ENCODE peak calls at places on chromosomes 4 and X, in six cellular contexts. U is pancreas, F is progenitor cell of endocrine pancreas, V is GM23338, Z is GM12865, J is upper lobe of right lung. I is an unnamed sample.

GRCh38 chr4:123790681-123791080 is 394.1 kb downstream of the SPRY1 start:
- DNase-seq in U (no peak), Z (no peak), F (no peak), V (no peak), J (no peak), I (no peak)

GRCh38 chr4:91282217-91282616 is 1021.5 kb upstream of the GRID2 start:
- DNase-seq in U (no peak), Z (no peak), F (no peak), J (no peak), V (no peak), I (no peak)

GRCh38 chr4:67087897-67088296 is 457.4 kb downstream of the CENPC start:
- DNase-seq in J (no peak), U (peak; percentile 36), F (no peak), V (peak; percentile 78), Z (peak; percentile 65), I (no peak)

GRCh38 chrX:49901068-49901467 is 21.3 kb upstream of the CLCN5 start:
- DNase-seq in U (no peak), V (no peak), Z (no peak), F (no peak), J (no peak), I (no peak)

GRCh38 chr4:73816814-73817213 is 19.7 kb upstream of the CXCL6 start:
- DNase-seq in V (no peak), J (no peak), F (no peak), Z (no peak), U (no peak), I (no peak)

GRCh38 chrX:68183612-68184214 is 249.6 kb downstream of the OPHN1 start:
- DNase-seq in F (no peak), J (no peak), V (peak; percentile 65), U (no peak), Z (peak; percentile 14), I (no peak)

GRCh38 chrX:82320554-82320953 is 1118.7 kb downstream of the SH3BGRL start:
- DNase-seq in V (no peak), Z (no peak), F (no peak), J (no peak), U (no peak), I (no peak)

GRCh38 chrX:29662101-29662500 is 553.3 kb upstream of the MAGEB2 start:
- DNase-seq in Z (no peak), J (no peak), V (no peak), F (no peak), U (no peak), I (no peak)

GRCh38 chrX:5086388-5086787 is 1142.3 kb downstream of the NLGN4X start:
- DNase-seq in U (no peak), V (no peak), J (no peak), Z (no peak), F (no peak), I (no peak)

DNA sequence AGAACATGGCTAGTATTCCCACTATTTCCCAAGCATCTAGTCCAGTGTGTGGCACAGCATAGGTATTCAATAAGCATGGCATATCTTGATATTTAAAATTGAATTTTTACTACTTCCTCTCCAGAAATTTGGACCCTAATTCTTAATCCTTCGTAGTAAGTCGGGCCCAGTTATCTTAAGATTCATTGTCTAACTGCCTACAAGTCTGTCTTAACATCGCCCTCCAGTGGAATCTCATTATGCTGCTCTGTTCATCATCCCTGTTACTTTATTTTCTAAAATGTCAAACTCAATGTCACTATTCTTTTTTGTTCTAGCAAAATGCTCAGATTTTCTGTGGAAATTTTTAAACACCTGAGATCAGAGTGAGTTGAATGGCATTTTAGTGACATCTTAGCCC is 606.2 kb downstream of the KLHL13 start:
- DNase-seq in J (no peak), F (no peak), U (no peak), V (peak; percentile 53), Z (no peak), I (no peak)
- TF ChIP-seq CTCF in J (no peak), F (peak; percentile 60), U (no peak), V (peak; percentile 54), Z (no peak), I (no peak)

DNA sequence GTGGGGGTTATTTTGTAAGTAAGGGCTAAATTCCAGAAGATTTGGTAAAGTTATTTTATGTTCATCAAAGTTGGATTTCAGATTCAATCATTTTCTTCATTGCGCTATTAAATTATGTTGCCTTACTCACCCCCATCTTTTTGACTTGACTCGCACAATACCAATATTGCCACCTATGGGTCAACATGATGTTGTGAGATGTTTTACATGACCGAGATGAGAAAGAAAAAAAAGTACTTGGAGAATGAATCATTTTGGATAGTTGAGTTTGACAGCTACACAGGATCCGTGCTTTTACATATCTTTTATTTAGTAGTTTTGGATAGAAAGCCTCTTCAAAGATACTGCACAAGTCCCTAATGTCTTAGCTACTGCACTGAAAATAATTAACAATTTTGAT is 224.2 kb upstream of the EMCN start:
- DNase-seq in F (no peak), U (no peak), V (peak; percentile 50), J (no peak), Z (peak; percentile 57), I (no peak)
- TF ChIP-seq CTCF in F (peak; percentile 11), U (no peak), V (peak; percentile 63), J (peak; percentile 28), Z (peak; percentile 26), I (peak; percentile 7)

DNA sequence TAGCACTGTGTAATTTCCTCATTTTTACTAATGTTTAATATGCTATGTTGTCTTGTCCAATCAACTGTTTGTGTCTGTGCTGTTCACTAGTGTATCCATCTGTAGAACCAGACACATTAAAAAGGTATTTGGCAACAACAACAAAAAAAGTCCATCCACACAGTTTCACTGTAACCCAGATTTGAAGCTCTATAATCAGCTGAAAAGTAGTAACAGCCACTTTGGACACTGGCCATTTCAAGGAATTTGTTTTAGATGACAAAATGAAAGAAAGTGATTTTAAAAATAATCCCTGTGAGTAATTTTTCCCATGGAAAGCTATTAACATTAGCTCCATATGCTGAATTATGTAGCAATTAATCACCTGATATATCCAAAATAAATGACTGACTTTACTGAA is 2.2 kb upstream of the FBXL5 start:
- DNase-seq in J (no peak), V (no peak), F (no peak), U (no peak), Z (no peak), I (no peak)
- TF ChIP-seq CTCF in J (no peak), V (no peak), F (no peak), U (no peak), Z (no peak), I (no peak)

GRCh38 chrX:41459714-41460113 is 12.6 kb downstream of the NYX start:
- DNase-seq in F (no peak), Z (no peak), J (no peak), U (no peak), V (no peak), I (no peak)

GRCh38 chrX:41452972-41453371 is 5.8 kb downstream of the NYX start:
- DNase-seq in F (no peak), Z (no peak), U (no peak), J (no peak), V (no peak), I (no peak)

GRCh38 chrX:41452565-41452964 is 5.4 kb downstream of the NYX start:
- DNase-seq in J (no peak), F (no peak), V (no peak), Z (no peak), U (no peak), I (no peak)

DNA sequence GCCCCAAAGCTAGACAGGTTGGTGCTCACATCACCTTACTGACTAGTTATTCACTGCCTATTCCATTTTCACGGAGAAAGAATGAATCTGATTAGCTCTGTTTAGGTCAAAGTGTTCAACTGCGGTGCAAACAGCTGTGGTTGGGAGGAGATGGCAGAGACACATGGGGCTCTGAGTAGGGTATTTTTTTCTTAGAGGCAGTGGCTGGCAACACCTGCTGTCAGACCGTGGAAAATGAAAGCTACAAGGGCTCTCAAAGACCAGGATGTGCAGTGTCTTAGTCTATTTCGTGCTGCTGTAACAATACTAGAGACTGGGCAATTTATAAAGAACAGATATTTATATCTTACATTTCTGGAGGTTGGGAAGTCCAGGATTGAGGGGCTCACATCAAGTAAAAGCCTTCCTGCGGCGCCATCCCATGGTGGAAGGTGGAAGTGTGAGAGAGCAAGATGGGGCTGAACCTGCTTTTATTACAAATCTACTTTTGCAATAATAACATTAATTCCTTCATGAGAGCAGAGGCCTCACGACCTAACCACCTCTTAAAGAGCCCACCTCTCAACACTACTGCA is 10.6 kb downstream of the NYX start:
- DNase-seq in U (no peak), J (no peak), F (no peak), V (peak; percentile 57), Z (no peak), I (no peak)
- TF ChIP-seq CTCF in U (no peak), J (peak; percentile 18), F (peak; percentile 13), V (peak; percentile 64), Z (no peak), I (no peak)